ENCODE peak calls at places on chromosomes 7 and 10, in five cellular contexts. U, D, V, A and K are unnamed samples.

GRCh38 chr10:86357041-86357440 is 9.6 kb downstream of the GRID1 start:
- DNase-seq in D (no peak), U (no peak), V (no peak), A (no peak), K (no peak)

GRCh38 chr10:132098539-132099421 is 33.0 kb downstream of the JAKMIP3 start:
- DNase-seq in V (no peak), U (no peak), D (no peak), A (no peak), K (no peak)

GRCh38 chr7:117129538-117129955 is 176.2 kb downstream of the ST7 start:
- DNase-seq in A (no peak), D (no peak), U (no peak), V (no peak), K (no peak)

GRCh38 chr10:71708301-71708703 is 11.3 kb downstream of the C10orf105 start:
- DNase-seq in V (peak), U (peak), A (no peak), D (peak), K (peak)

GRCh38 chr10:48604408-48605263 is at the start of gene ARHGAP22:
- DNase-seq in V (no peak), U (peak), A (no peak), D (peak), K (peak)

GRCh38 chr7:99824091-99824490 is 3.7 kb upstream of the CYP3A43 start:
- DNase-seq in D (no peak), U (no peak), A (no peak), V (no peak), K (no peak)

GRCh38 chr7:12581897-12582296 is 11.4 kb downstream of the SCIN start:
- DNase-seq in U (no peak), V (no peak), D (peak), A (no peak), K (no peak)

GRCh38 chr10:33655921-33656320 is 321.5 kb upstream of the NRP1 start:
- DNase-seq in D (peak), A (no peak), V (no peak), U (no peak), K (no peak)

GRCh38 chr7:92747041-92747835 is 89.1 kb downstream of the CDK6 start:
- DNase-seq in U (no peak), D (peak), V (no peak), A (no peak), K (peak)

GRCh38 chr10:61463035-61463909 is 10.1 kb upstream of the TMEM26 start:
- DNase-seq in D (peak), V (no peak), U (no peak), A (no peak), K (no peak)

GRCh38 chr10:42990016-42990720 is 86.7 kb upstream of the RET start:
- DNase-seq in U (no peak), V (no peak), D (no peak), A (no peak), K (no peak)

GRCh38 chr10:104351067-104351681 is 2.5 kb upstream of the CFAP58 start:
- DNase-seq in D (peak), A (no peak), V (no peak), U (no peak), K (peak)

GRCh38 chr10:75062900-75063299 is 48.6 kb upstream of the SAMD8 start:
- DNase-seq in D (no peak), V (no peak), U (no peak), A (no peak), K (no peak)